ENCODE peak calls at places on chromosomes 7 and 10, in five cellular contexts. T, X, E, F and Z are unnamed samples.

GRCh38 chr10:23693398-23693797 is 254.5 kb downstream of the OTUD1 start:
- DNase-seq in T (no peak), X (no peak), E (no peak), F (no peak), Z (no peak)

GRCh38 chr10:80500572-80501380 is 36.9 kb upstream of the SH2D4B start:
- DNase-seq in T (no peak), X (peak), E (no peak), F (no peak), Z (peak)

GRCh38 chr7:134450296-134451000 is 8.5 kb downstream of the AKR1B1 start:
- DNase-seq in T (no peak), X (no peak), E (no peak), F (no peak), Z (no peak)

GRCh38 chr7:80240265-80241025 is 105.8 kb downstream of the GNAI1 start:
- DNase-seq in T (no peak), X (no peak), E (no peak), F (no peak), Z (peak)

GRCh38 chr7:134414109-134414508 is 44.8 kb downstream of the AKR1B1 start:
- DNase-seq in T (no peak), X (no peak), E (no peak), F (no peak), Z (no peak)

GRCh38 chr7:16431646-16432424 is 10.5 kb upstream of the CRPPA start:
- DNase-seq in T (no peak), X (peak), E (peak), F (peak), Z (peak)

GRCh38 chr7:8973601-8974000 is 540.2 kb downstream of the NXPH1 start:
- DNase-seq in T (no peak), X (no peak), E (no peak), F (no peak), Z (no peak)

GRCh38 chr10:71748671-71749191 is 24.6 kb downstream of the VSIR start:
- DNase-seq in T (peak), X (no peak), E (no peak), F (peak), Z (no peak)

DNA sequence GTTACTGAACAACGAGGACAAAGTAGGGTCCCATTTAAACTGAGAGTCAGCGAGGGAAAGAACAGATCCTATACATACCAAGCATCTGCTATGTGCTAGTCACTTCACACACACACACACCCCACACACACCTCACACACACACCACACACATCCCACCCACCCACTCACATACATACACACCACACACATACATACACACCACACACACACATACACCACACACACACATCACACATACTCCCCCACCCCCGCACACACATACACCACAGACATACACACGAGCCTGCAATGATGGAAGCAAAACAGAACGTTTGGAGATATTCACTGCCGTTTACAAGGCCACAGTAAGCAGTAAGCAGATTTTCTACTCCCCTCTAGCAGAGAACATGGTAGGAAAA is 608 bp upstream of the GRB10 start:
- DNase-seq in T (no peak), X (no peak), E (no peak), F (no peak), Z (no peak)
- H3K4me3 ChIP-seq in T (peak), X (peak), E (no peak), F (no peak), Z (peak)

GRCh38 chr10:43599333-43599732 is 6.9 kb upstream of the ZNF485 start:
- DNase-seq in T (no peak), X (no peak), E (no peak), F (no peak), Z (no peak)

GRCh38 chr10:43598447-43598846 is 7.8 kb upstream of the ZNF485 start:
- DNase-seq in T (peak), X (peak), E (no peak), F (no peak), Z (peak)

GRCh38 chr10:43595739-43596298 is 10.4 kb upstream of the ZNF485 start:
- DNase-seq in T (no peak), X (no peak), E (no peak), F (no peak), Z (no peak)

GRCh38 chr10:43594944-43595589 is 11.2 kb upstream of the ZNF485 start:
- DNase-seq in T (no peak), X (peak), E (no peak), F (no peak), Z (peak)

DNA sequence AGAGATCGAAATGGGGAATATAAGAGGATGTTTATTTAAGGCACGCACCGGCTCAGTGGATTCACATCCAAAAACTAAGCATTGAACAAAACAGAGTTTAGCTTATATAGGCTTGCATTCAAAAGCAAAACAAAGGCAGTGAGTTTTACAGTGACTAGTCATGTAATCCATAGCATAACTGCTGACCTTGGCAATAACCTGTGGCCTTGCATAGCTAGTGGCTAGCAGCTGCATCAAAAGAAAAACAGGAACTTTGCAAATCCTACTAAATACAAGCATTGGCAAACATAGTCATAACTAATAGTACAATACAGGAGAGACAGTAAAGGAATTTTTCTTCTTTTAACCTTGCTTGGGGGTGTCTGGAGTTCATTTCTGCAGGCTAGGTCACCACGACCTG is 9.7 kb upstream of the ZNF485 start:
- DNase-seq in T (no peak), X (no peak), E (no peak), F (no peak), Z (no peak)
- H3K4me3 ChIP-seq in T (no peak), X (no peak), E (no peak), F (no peak), Z (no peak)

DNA sequence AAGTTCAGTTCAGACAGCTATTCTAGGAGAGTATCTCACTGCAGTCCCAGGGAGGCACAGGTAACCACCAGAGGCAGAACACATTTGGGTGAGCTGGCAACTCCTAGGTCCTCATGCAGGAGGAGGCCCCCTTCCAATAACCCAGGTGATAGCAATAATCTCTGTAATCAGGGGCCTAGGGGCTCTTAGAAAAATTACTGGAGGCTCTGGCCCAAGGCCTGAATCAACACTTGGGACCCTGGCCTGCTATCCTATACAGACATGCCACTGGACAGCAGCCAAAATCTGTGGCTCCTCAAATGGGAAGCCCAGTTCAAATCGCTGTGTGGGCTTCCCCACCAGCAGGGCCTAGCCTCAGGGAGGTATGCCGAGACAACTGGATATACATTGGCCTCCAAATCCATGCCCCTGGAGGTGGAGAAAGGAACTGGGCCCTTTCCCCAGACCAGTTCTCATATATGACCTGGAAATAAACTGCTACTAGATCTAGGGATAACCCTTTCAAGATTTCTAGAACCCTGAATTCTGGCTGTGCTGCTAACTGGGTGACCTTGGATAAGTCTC is 1.6 kb downstream of the AVPI1 start:
- DNase-seq in T (peak), X (peak), E (peak), F (peak), Z (peak)
- H3K4me3 ChIP-seq in T (peak), X (peak), E (no peak), F (no peak), Z (peak)

GRCh38 chr10:132021504-132022143 is 39.9 kb upstream of the BNIP3 start:
- DNase-seq in T (peak), X (no peak), E (no peak), F (no peak), Z (no peak)

GRCh38 chr10:132021046-132021445 is 39.3 kb upstream of the BNIP3 start:
- DNase-seq in T (peak), X (no peak), E (no peak), F (no peak), Z (no peak)

GRCh38 chr10:132020456-132020855 is 38.7 kb upstream of the BNIP3 start:
- DNase-seq in T (peak), X (no peak), E (no peak), F (no peak), Z (no peak)

GRCh38 chr10:132022241-132022640 is 40.5 kb upstream of the BNIP3 start:
- DNase-seq in T (peak), X (no peak), E (no peak), F (no peak), Z (no peak)

DNA sequence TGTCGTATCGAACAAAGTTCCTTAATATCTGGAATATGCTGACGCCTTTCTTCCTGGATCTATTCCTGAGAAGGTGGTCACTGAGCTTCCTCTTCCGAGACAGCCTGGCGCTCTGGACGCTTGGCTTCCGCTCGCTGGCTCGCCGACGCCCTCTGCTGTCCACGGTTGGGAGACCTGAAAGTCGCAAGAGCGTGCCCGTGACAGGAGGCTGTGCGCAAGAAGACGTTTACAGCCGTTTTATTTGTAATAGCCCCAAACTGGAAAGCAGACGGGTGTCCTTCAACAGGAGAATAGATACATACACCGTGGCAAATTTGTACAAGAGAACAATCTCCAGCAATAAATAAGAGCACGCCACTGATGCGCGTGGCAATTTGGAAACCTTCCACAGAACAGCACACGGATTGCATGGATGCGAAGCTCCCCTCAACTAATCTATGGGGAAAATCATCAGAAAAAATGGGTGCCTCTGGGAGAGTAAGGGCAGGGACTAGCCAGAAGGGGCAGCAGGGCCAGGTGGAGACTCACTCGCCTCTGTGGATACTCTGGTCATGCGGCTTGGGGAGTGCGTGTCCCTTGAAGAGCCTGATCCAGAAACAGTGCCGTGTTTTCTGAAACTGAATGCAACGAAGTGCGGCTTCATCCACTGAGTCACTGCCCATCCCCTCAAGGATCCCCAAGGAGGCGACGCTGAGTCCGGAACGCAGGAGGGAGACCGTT is 41.5 kb upstream of the BNIP3 start:
- DNase-seq in T (peak), X (peak), E (peak), F (peak), Z (peak)
- H3K4me3 ChIP-seq in T (peak), X (peak), E (no peak), F (no peak), Z (no peak)